ENCODE peak calls at places on chromosome 22, in five cellular contexts. One of them, this sample, is unnamed.

GRCh38 chr22:32615874-32616564 is 141.4 kb downstream of the FBXO7 start:
- DNase-seq in dorsolateral prefrontal cortex: no peak
- DNase-seq in lower leg skin: no peak
- DNase-seq in AG10803: no peak
- DNase-seq in esophagus squamous epithelium: no peak
- DNase-seq in this sample: no peak

GRCh38 chr22:33240901-33241300 is 182.7 kb upstream of the SYN3 start:
- DNase-seq in dorsolateral prefrontal cortex: no peak
- DNase-seq in lower leg skin: no peak
- DNase-seq in AG10803: peak; percentile 44
- DNase-seq in esophagus squamous epithelium: no peak
- DNase-seq in this sample: peak; percentile 9

GRCh38 chr22:22156716-22157499 is 87.7 kb upstream of the VPREB1 start:
- DNase-seq in lower leg skin: peak; percentile 47
- DNase-seq in AG10803: peak; percentile 75
- DNase-seq in dorsolateral prefrontal cortex: no peak
- DNase-seq in esophagus squamous epithelium: no peak
- DNase-seq in this sample: peak; percentile 78

GRCh38 chr22:42635531-42635930 is 4.9 kb downstream of the ATP5MGL start:
- DNase-seq in dorsolateral prefrontal cortex: no peak
- DNase-seq in lower leg skin: peak; percentile 89
- DNase-seq in esophagus squamous epithelium: no peak
- DNase-seq in AG10803: peak; percentile 94
- DNase-seq in this sample: peak; percentile 77

GRCh38 chr22:38727123-38727522 is 21.4 kb downstream of the GTPBP1 start:
- DNase-seq in esophagus squamous epithelium: no peak
- DNase-seq in AG10803: no peak
- DNase-seq in dorsolateral prefrontal cortex: peak; percentile 20
- DNase-seq in lower leg skin: no peak
- DNase-seq in this sample: no peak

GRCh38 chr22:49235463-49236300 is 592.0 kb downstream of the BRD1 start:
- DNase-seq in dorsolateral prefrontal cortex: no peak
- DNase-seq in esophagus squamous epithelium: no peak
- DNase-seq in lower leg skin: no peak
- DNase-seq in AG10803: no peak
- DNase-seq in this sample: no peak

GRCh38 chr22:42270178-42270511 is 308 bp downstream of the TCF20 start:
- DNase-seq in esophagus squamous epithelium: no peak
- DNase-seq in dorsolateral prefrontal cortex: no peak
- DNase-seq in AG10803: no peak
- DNase-seq in lower leg skin: no peak
- DNase-seq in this sample: no peak

GRCh38 chr22:26547426-26547825 is 35.2 kb upstream of the TFIP11 start:
- DNase-seq in esophagus squamous epithelium: no peak
- DNase-seq in dorsolateral prefrontal cortex: no peak
- DNase-seq in AG10803: no peak
- DNase-seq in lower leg skin: no peak
- DNase-seq in this sample: no peak

GRCh38 chr22:18048441-18048898 is 24.1 kb upstream of the MICAL3 start:
- DNase-seq in dorsolateral prefrontal cortex: no peak
- DNase-seq in AG10803: peak; percentile 70
- DNase-seq in lower leg skin: no peak
- DNase-seq in esophagus squamous epithelium: no peak
- DNase-seq in this sample: no peak

GRCh38 chr22:44822479-44822878 is 70.1 kb downstream of the ARHGAP8 start:
- DNase-seq in lower leg skin: no peak
- DNase-seq in AG10803: no peak
- DNase-seq in dorsolateral prefrontal cortex: no peak
- DNase-seq in esophagus squamous epithelium: no peak
- DNase-seq in this sample: no peak

GRCh38 chr22:31451709-31452571 is 37.7 kb downstream of the EIF4ENIF1 start:
- DNase-seq in dorsolateral prefrontal cortex: no peak
- DNase-seq in AG10803: peak; percentile 54
- DNase-seq in esophagus squamous epithelium: no peak
- DNase-seq in lower leg skin: no peak
- DNase-seq in this sample: peak; percentile 72

GRCh38 chr22:43714104-43714503 is 98.0 kb downstream of the EFCAB6 start:
- DNase-seq in dorsolateral prefrontal cortex: no peak
- DNase-seq in lower leg skin: no peak
- DNase-seq in esophagus squamous epithelium: no peak
- DNase-seq in AG10803: no peak
- DNase-seq in this sample: no peak

GRCh38 chr22:40001104-40001503 is 6.3 kb downstream of the FAM83F start:
- DNase-seq in lower leg skin: no peak
- DNase-seq in AG10803: no peak
- DNase-seq in dorsolateral prefrontal cortex: no peak
- DNase-seq in esophagus squamous epithelium: no peak
- DNase-seq in this sample: no peak

GRCh38 chr22:47020157-47020556 is 257.7 kb downstream of the TBC1D22A start:
- DNase-seq in AG10803: peak; percentile 38
- DNase-seq in lower leg skin: no peak
- DNase-seq in esophagus squamous epithelium: no peak
- DNase-seq in dorsolateral prefrontal cortex: no peak
- DNase-seq in this sample: no peak

GRCh38 chr22:22463855-22464540 is 44.5 kb downstream of the ZNF280B start:
- DNase-seq in lower leg skin: peak; percentile 26
- DNase-seq in AG10803: peak; percentile 55
- DNase-seq in dorsolateral prefrontal cortex: peak; percentile 51
- DNase-seq in esophagus squamous epithelium: no peak
- DNase-seq in this sample: peak; percentile 79

GRCh38 chr22:21646608-21647590 is 4.8 kb downstream of the SDF2L1 start:
- DNase-seq in lower leg skin: peak; percentile 73
- DNase-seq in AG10803: peak; percentile 74
- DNase-seq in dorsolateral prefrontal cortex: peak; percentile 74
- DNase-seq in esophagus squamous epithelium: peak; percentile 32
- DNase-seq in this sample: peak; percentile 88

GRCh38 chr22:33883561-33883960 is 36.7 kb downstream of the LARGE1 start:
- DNase-seq in dorsolateral prefrontal cortex: no peak
- DNase-seq in esophagus squamous epithelium: no peak
- DNase-seq in lower leg skin: no peak
- DNase-seq in AG10803: no peak
- DNase-seq in this sample: no peak

GRCh38 chr22:45127866-45128265 is 35.9 kb upstream of the NUP50 start:
- DNase-seq in AG10803: peak; percentile 72
- DNase-seq in dorsolateral prefrontal cortex: no peak
- DNase-seq in lower leg skin: no peak
- DNase-seq in esophagus squamous epithelium: no peak
- DNase-seq in this sample: peak; percentile 22

GRCh38 chr22:40708177-40708576 is 28.9 kb downstream of the MCHR1 start:
- DNase-seq in dorsolateral prefrontal cortex: no peak
- DNase-seq in lower leg skin: no peak
- DNase-seq in esophagus squamous epithelium: no peak
- DNase-seq in AG10803: no peak
- DNase-seq in this sample: no peak

GRCh38 chr22:30843245-30843644 is 125.3 kb downstream of the MORC2 start:
- DNase-seq in lower leg skin: peak; percentile 4
- DNase-seq in esophagus squamous epithelium: no peak
- DNase-seq in AG10803: no peak
- DNase-seq in dorsolateral prefrontal cortex: no peak
- DNase-seq in this sample: no peak

GRCh38 chr22:42443240-42444059 is 11.2 kb upstream of the NFAM1 start:
- DNase-seq in AG10803: no peak
- DNase-seq in dorsolateral prefrontal cortex: no peak
- DNase-seq in esophagus squamous epithelium: no peak
- DNase-seq in lower leg skin: no peak
- DNase-seq in this sample: peak; percentile 14

GRCh38 chr22:38218661-38219331 is 17.0 kb downstream of the MAFF start:
- DNase-seq in AG10803: peak; percentile 93
- DNase-seq in lower leg skin: peak; percentile 64
- DNase-seq in esophagus squamous epithelium: no peak
- DNase-seq in dorsolateral prefrontal cortex: no peak
- DNase-seq in this sample: peak; percentile 96

GRCh38 chr22:42623756-42624446 is 9.2 kb upstream of the POLDIP3 start:
- DNase-seq in dorsolateral prefrontal cortex: no peak
- DNase-seq in AG10803: no peak
- DNase-seq in lower leg skin: no peak
- DNase-seq in esophagus squamous epithelium: no peak
- DNase-seq in this sample: no peak

GRCh38 chr22:44182591-44183588 is 2.2 kb downstream of the PARVG start:
- DNase-seq in dorsolateral prefrontal cortex: no peak
- DNase-seq in lower leg skin: peak; percentile 48
- DNase-seq in esophagus squamous epithelium: no peak
- DNase-seq in AG10803: no peak
- DNase-seq in this sample: no peak

GRCh38 chr22:30705710-30706651 is 11.3 kb downstream of the OSBP2 start:
- DNase-seq in lower leg skin: no peak
- DNase-seq in AG10803: peak; percentile 98
- DNase-seq in esophagus squamous epithelium: no peak
- DNase-seq in dorsolateral prefrontal cortex: peak; percentile 52
- DNase-seq in this sample: no peak

GRCh38 chr22:48504519-48505140 is 1323.0 kb downstream of the BRD1 start:
- DNase-seq in dorsolateral prefrontal cortex: no peak
- DNase-seq in AG10803: no peak
- DNase-seq in lower leg skin: no peak
- DNase-seq in esophagus squamous epithelium: no peak
- DNase-seq in this sample: no peak

GRCh38 chr22:45608763-45609180 is 62.9 kb upstream of the ATXN10 start:
- DNase-seq in lower leg skin: no peak
- DNase-seq in AG10803: peak; percentile 85
- DNase-seq in esophagus squamous epithelium: no peak
- DNase-seq in dorsolateral prefrontal cortex: no peak
- DNase-seq in this sample: peak; percentile 16

GRCh38 chr22:38129021-38129420 is 18.5 kb upstream of the BAIAP2L2 start:
- DNase-seq in dorsolateral prefrontal cortex: no peak
- DNase-seq in AG10803: no peak
- DNase-seq in esophagus squamous epithelium: no peak
- DNase-seq in lower leg skin: no peak
- DNase-seq in this sample: no peak

GRCh38 chr22:47168900-47169800 is 406.7 kb downstream of the TBC1D22A start:
- DNase-seq in esophagus squamous epithelium: no peak
- DNase-seq in lower leg skin: no peak
- DNase-seq in AG10803: no peak
- DNase-seq in dorsolateral prefrontal cortex: peak; percentile 41
- DNase-seq in this sample: peak; percentile 17

GRCh38 chr22:46766611-46767010 is 4.2 kb downstream of the TBC1D22A start:
- DNase-seq in esophagus squamous epithelium: no peak
- DNase-seq in AG10803: no peak
- DNase-seq in dorsolateral prefrontal cortex: no peak
- DNase-seq in lower leg skin: no peak
- DNase-seq in this sample: no peak

GRCh38 chr22:38246692-38247091 is 26.1 kb downstream of the TMEM184B start:
- DNase-seq in esophagus squamous epithelium: no peak
- DNase-seq in lower leg skin: no peak
- DNase-seq in dorsolateral prefrontal cortex: peak; percentile 77
- DNase-seq in AG10803: no peak
- DNase-seq in this sample: no peak

GRCh38 chr22:17390087-17390486 is 20.8 kb downstream of the CECR2 start:
- DNase-seq in AG10803: no peak
- DNase-seq in esophagus squamous epithelium: no peak
- DNase-seq in lower leg skin: no peak
- DNase-seq in dorsolateral prefrontal cortex: no peak
- DNase-seq in this sample: no peak

GRCh38 chr22:47251911-47252310 is 489.5 kb downstream of the TBC1D22A start:
- DNase-seq in esophagus squamous epithelium: no peak
- DNase-seq in lower leg skin: no peak
- DNase-seq in dorsolateral prefrontal cortex: no peak
- DNase-seq in AG10803: no peak
- DNase-seq in this sample: no peak

GRCh38 chr22:20142711-20143621 is 7.9 kb downstream of the CCDC188 start:
- DNase-seq in dorsolateral prefrontal cortex: no peak
- DNase-seq in AG10803: no peak
- DNase-seq in esophagus squamous epithelium: no peak
- DNase-seq in lower leg skin: no peak
- DNase-seq in this sample: no peak
- H3K4me3 ChIP-seq in dorsolateral prefrontal cortex: no peak overlapping the region
- H3K4me3 ChIP-seq in AG10803: no peak overlapping the region
- H3K4me3 ChIP-seq in esophagus squamous epithelium: no peak overlapping the region
- H3K4me3 ChIP-seq in lower leg skin: no peak overlapping the region
- H3K4me3 ChIP-seq in this sample: no peak overlapping the region

GRCh38 chr22:24106385-24107381 is 74.6 kb upstream of the SUSD2 start:
- DNase-seq in lower leg skin: no peak
- DNase-seq in dorsolateral prefrontal cortex: no peak
- DNase-seq in esophagus squamous epithelium: no peak
- DNase-seq in AG10803: no peak
- DNase-seq in this sample: no peak
- TF ChIP-seq CTCF in lower leg skin: no peak
- TF ChIP-seq CTCF in dorsolateral prefrontal cortex: peak; percentile 29
- TF ChIP-seq CTCF in esophagus squamous epithelium: peak; percentile 5
- TF ChIP-seq CTCF in AG10803: peak; percentile 31
- TF ChIP-seq CTCF in this sample: no peak

DNA sequence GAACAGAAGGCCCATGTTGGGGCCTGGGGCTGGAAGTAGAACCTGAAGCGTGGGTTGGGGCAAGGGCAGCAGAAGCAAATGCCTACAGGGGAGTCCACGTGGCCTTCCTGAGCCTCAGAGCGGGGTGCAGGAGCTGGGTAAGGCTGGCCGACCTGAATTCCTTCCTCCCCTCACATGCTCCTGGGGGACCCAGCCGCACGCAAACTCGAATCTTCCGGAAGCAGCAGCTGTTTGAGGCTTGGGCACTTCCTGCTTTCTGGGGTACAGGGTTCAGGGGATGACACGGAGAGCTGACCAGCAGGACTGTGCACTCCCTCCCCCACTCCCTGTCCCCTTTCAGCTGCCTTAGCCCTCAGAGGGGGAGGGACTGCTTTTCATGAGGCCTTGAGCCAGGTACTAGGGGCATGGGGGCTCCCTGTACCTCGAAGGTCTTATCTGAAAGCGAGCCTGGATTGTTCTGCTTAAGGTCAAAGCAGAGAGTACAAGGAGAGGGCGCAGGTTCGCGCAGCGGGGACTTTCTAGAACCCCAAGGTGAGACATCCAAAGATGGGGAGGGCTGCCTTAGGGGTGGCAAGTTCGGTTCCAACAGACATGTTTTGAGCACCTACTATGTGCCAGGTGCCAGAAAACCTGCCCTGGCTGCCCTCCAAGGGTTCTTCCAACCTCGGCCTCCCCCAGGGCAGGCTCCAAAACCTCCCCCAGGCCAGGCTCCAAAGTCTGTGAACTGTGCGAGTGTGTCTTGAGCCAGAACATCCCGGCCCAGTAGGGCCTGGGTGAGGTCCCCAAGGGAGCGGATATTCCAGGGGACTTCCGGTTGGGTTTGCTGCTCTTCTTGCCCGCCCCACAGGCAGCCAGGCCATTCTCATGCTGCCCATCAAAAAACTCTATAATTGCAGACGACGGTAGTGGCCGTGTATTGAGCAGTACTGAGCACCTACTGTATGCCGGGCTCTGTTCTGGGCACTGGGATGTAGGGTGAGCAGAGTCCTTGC is 1.7 kb downstream of the NCF4 start:
- DNase-seq in esophagus squamous epithelium: no peak
- DNase-seq in AG10803: no peak
- DNase-seq in lower leg skin: peak; percentile 50
- DNase-seq in dorsolateral prefrontal cortex: no peak
- DNase-seq in this sample: no peak
- H3K4me3 ChIP-seq in esophagus squamous epithelium: peak overlapping the region; percentile 57
- H3K4me3 ChIP-seq in AG10803: no peak overlapping the region
- H3K4me3 ChIP-seq in lower leg skin: no peak overlapping the region
- H3K4me3 ChIP-seq in dorsolateral prefrontal cortex: no peak overlapping the region
- H3K4me3 ChIP-seq in this sample: no peak overlapping the region

DNA sequence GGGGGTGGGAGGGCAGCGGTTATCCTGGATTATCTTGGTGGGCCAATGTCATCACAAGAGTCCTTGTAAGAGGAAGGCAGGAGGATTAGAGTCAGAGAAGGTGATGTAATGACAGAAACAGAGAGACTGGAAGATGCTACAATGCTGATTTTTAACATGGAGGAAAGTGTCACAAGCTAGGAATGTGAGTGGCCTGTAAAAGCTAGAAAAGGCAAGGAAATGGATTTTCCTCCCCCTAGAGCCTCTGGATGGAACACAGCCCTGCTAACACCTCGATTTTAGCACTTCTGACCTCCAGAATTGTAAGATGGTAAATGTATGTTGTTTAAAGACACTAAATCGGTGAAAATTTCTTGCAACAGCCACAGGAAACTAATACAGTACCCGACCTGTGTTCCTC is 109.3 kb downstream of the MN1 start:
- DNase-seq in dorsolateral prefrontal cortex: no peak
- DNase-seq in lower leg skin: no peak
- DNase-seq in esophagus squamous epithelium: no peak
- DNase-seq in AG10803: peak; percentile 48
- DNase-seq in this sample: no peak
- TF ChIP-seq CTCF in dorsolateral prefrontal cortex: no peak
- TF ChIP-seq CTCF in lower leg skin: no peak
- TF ChIP-seq CTCF in esophagus squamous epithelium: no peak
- TF ChIP-seq CTCF in AG10803: peak; percentile 44
- TF ChIP-seq CTCF in this sample: no peak